ENCODE peak calls at places on chromosome 1, in five cellular contexts. M is uterus, N is IMR-90, B is SK-N-MC, O is left lung. X is an unnamed sample.

GRCh38 chr1:244397086-244397485 is 54.6 kb downstream of the ADSS2 start:
- DNase-seq in M (no peak), N (no peak), B (no peak), O (no peak), X (no peak)

GRCh38 chr1:49102752-49103151 is 326.1 kb upstream of the BEND5 start:
- DNase-seq in M (no peak), N (no peak), B (peak; percentile 12), O (no peak), X (peak; percentile 9)

GRCh38 chr1:186887198-186887597 is 58.4 kb downstream of the PLA2G4A start:
- DNase-seq in M (no peak), N (no peak), B (no peak), O (no peak), X (no peak)

GRCh38 chr1:203280061-203280460 is 25.3 kb upstream of the BTG2 start:
- DNase-seq in M (peak; percentile 14), N (no peak), B (no peak), O (no peak), X (no peak)

GRCh38 chr1:21287905-21288514 is 2.3 kb downstream of the ECE1 start:
- DNase-seq in M (no peak), N (no peak), B (no peak), O (no peak), X (no peak)

GRCh38 chr1:37919277-37919676 is 27.6 kb downstream of the INPP5B start:
- DNase-seq in M (no peak), N (peak; percentile 41), B (no peak), O (no peak), X (no peak)

GRCh38 chr1:233479026-233479890 is 134.6 kb upstream of the KCNK1 start:
- DNase-seq in M (no peak), N (no peak), B (no peak), O (no peak), X (no peak)

GRCh38 chr1:159492575-159493323 is 43.1 kb downstream of the OR10J5 start:
- DNase-seq in M (no peak), N (no peak), B (no peak), O (no peak), X (no peak)

GRCh38 chr1:27203946-27204345 is 30.5 kb upstream of the WDTC1 start:
- DNase-seq in M (no peak), N (peak; percentile 16), B (no peak), O (no peak), X (no peak)

GRCh38 chr1:223209992-223210785 is 67.1 kb upstream of the TLR5 start:
- DNase-seq in M (no peak), N (no peak), B (no peak), O (no peak), X (no peak)

GRCh38 chr1:107622975-107623374 is 342.0 kb downstream of the VAV3 start:
- DNase-seq in M (no peak), N (peak; percentile 23), B (no peak), O (no peak), X (no peak)

GRCh38 chr1:200877839-200878551 is 5.2 kb downstream of the GPR25 start:
- DNase-seq in M (no peak), N (no peak), B (no peak), O (no peak), X (no peak)

GRCh38 chr1:178498896-178499675 is 2.3 kb upstream of the CLEC20A start:
- DNase-seq in M (no peak), N (no peak), B (no peak), O (no peak), X (no peak)

GRCh38 chr1:13583964-13584791 is 546 bp downstream of the PDPN start:
- DNase-seq in M (peak; percentile 63), N (no peak), B (no peak), O (peak; percentile 40), X (no peak)

GRCh38 chr1:6704746-6705145 is 3.1 kb upstream of the DNAJC11 start:
- DNase-seq in M (no peak), N (no peak), B (no peak), O (no peak), X (no peak)

GRCh38 chr1:11594222-11594621 is 60.0 kb downstream of the FBXO2 start:
- DNase-seq in M (no peak), N (peak; percentile 2), B (no peak), O (no peak), X (no peak)

GRCh38 chr1:26938659-26939025 is 17.1 kb downstream of the NUDC start:
- DNase-seq in M (no peak), N (no peak), B (no peak), O (no peak), X (no peak)

GRCh38 chr1:196875935-196876334 is 11.9 kb upstream of the CFHR4 start:
- DNase-seq in M (no peak), N (no peak), B (no peak), O (no peak), X (no peak)

GRCh38 chr1:221708987-221709386 is 32.9 kb downstream of the DUSP10 start:
- DNase-seq in M (peak; percentile 60), N (peak; percentile 89), B (no peak), O (no peak), X (no peak)

GRCh38 chr1:196372896-196373536 is 235.2 kb downstream of the KCNT2 start:
- DNase-seq in M (no peak), N (peak; percentile 47), B (peak; percentile 14), O (no peak), X (no peak)

GRCh38 chr1:93552751-93553455 is 105.0 kb downstream of the FNBP1L start:
- DNase-seq in M (no peak), N (peak; percentile 53), B (no peak), O (no peak), X (no peak)

GRCh38 chr1:180254496-180254819 is 24.4 kb downstream of the LHX4 start:
- DNase-seq in M (no peak), N (no peak), B (no peak), O (no peak), X (no peak)

GRCh38 chr1:207335695-207336363 is 14.4 kb downstream of the CD55 start:
- DNase-seq in M (no peak), N (no peak), B (no peak), O (no peak), X (no peak)

GRCh38 chr1:8816831-8817412 is 518 bp downstream of the RERE start:
- DNase-seq in M (peak; percentile 38), N (no peak), B (no peak), O (peak; percentile 54), X (no peak)

GRCh38 chr1:81664341-81664740 is 136.4 kb upstream of the ADGRL2 start:
- DNase-seq in M (no peak), N (peak; percentile 55), B (no peak), O (no peak), X (no peak)

GRCh38 chr1:200780545-200781444 is 42.1 kb downstream of the CAMSAP2 start:
- DNase-seq in M (no peak), N (peak; percentile 43), B (peak; percentile 68), O (no peak), X (no peak)

GRCh38 chr1:177270863-177271262 is 100.1 kb downstream of the BRINP2 start:
- DNase-seq in M (no peak), N (no peak), B (no peak), O (no peak), X (no peak)

GRCh38 chr1:205589618-205590456 is 42.0 kb downstream of the ELK4 start:
- DNase-seq in M (no peak), N (no peak), B (no peak), O (no peak), X (no peak)

GRCh38 chr1:218945050-218945449 is 228.6 kb upstream of the LYPLAL1 start:
- DNase-seq in M (no peak), N (peak; percentile 36), B (no peak), O (no peak), X (peak; percentile 11)

GRCh38 chr1:228408869-228409805 is 2.5 kb upstream of the TRIM11 start:
- DNase-seq in M (no peak), N (no peak), B (no peak), O (peak; percentile 26), X (no peak)

GRCh38 chr1:228405200-228405978 is 1.2 kb downstream of the TRIM11 start:
- DNase-seq in M (no peak), N (peak; percentile 20), B (no peak), O (peak; percentile 25), X (no peak)

GRCh38 chr1:228405979-228406265 is 713 bp downstream of the TRIM11 start:
- DNase-seq in M (no peak), N (peak; percentile 17), B (no peak), O (no peak), X (no peak)

GRCh38 chr1:228408041-228408868 is 1.6 kb upstream of the TRIM11 start:
- DNase-seq in M (no peak), N (no peak), B (no peak), O (peak; percentile 35), X (no peak)

DNA sequence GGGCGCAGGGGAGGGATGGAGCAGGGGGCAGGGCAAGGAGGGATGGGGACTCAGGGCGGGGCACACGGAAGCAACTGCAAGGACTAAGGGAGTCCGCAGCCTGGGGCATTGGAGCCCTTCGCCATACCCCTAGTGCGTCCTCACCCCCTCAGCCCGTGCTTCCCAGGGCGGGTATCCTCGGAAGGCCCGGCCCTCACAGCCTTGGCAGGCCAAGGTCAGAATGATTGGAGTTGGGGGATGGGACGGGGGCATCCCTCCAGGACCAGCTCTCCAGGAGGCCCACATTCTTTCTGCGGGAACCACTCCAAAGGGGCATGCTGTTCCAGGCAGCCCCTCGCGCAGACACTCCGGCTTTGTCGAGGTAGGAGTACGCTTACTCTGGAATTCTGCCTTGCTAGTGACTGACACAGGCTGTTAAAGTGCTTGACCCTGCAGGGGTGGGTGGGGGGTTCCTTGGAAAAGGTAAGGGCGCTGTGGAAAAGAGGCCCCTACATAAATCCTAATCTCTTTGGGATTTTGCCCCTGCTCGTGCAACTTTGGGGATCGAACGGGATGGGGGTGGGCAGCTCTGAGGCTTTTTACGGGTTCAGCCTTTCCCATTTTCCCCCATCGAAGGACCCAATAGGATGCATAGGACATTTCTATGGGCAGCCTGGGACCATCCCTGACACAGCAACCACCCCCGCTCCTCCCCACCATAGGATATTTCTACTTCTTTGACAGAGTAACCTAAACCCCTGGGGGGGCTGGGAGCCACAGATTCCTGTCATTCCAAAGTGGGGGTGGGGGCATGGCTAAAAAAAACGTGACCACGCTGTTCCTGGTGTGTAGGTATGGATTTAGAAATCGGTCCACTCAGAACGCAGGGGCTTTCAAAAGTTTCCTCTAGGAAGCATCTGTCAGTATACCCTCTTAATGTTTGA is 744 bp upstream of the TRIM11 start:
- DNase-seq in M (no peak), N (no peak), B (no peak), O (peak; percentile 28), X (no peak)
- H3K27ac ChIP-seq in M (peak overlapping the region; percentile 86), N (peak overlapping the region; percentile 59), B (no peak overlapping the region), O (peak overlapping the region; percentile 93), X (peak overlapping the region; percentile 47)

GRCh38 chr1:1358433-1359201 is at the start of gene MXRA8:
- DNase-seq in M (peak; percentile 93), N (peak; percentile 82), B (no peak), O (peak; percentile 81), X (no peak)
- H3K36me3 ChIP-seq in M (no peaks in the 10 kb centered on the region), N (peaks cover 17% of the 10 kb centered on the region), B (no peaks in the 10 kb centered on the region), O (no peaks in the 10 kb centered on the region), X (no peaks in the 10 kb centered on the region)

GRCh38 chr1:47558601-47559593 is 121.1 kb downstream of the FOXD2 start:
- DNase-seq in M (no peak), N (no peak), B (no peak), O (peak; percentile 60), X (peak; percentile 36)
- H3K27ac ChIP-seq in M (no peak overlapping the region), N (no peak overlapping the region), B (no peak overlapping the region), O (no peak overlapping the region), X (no peak overlapping the region)

DNA sequence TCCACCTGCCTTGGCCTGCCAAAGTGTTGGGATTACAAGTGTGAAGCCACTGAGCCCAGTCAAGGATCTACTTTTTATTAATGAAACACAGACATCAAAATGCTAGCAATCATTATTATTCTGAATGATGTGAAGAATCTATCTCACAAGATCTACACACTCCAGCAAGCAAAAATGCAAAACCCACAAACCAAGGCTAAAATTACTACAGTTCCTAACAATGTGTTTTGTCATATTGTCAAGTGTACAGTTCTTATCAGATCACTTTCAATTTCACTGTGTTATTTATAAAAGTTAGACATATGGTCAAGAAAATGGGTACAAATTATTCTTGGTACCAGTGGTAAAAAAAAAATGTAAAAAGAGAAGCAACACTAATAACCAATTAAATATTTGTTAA is 61.3 kb upstream of the SDC3 start:
- DNase-seq in M (no peak), N (no peak), B (no peak), O (no peak), X (no peak)
- H3K36me3 ChIP-seq in M (no peaks in the 10 kb centered on the region), N (peaks cover 29% of the 10 kb centered on the region), B (peaks cover 91% of the 10 kb centered on the region), O (no peaks in the 10 kb centered on the region), X (peaks cover 22% of the 10 kb centered on the region)